ENCODE peak calls at places on chromosomes 4 and X, in four cellular contexts. Q, M, W and J are unnamed samples.

GRCh38 chrX:110304371-110304770 is 13.5 kb downstream of the AMMECR1 start:
- DNase-seq in Q (no peak), M (no peak), W (no peak), J (no peak)

GRCh38 chr4:8220661-8221446 is 21.8 kb downstream of the SH3TC1 start:
- DNase-seq in Q (no peak), M (no peak), W (no peak), J (no peak)

GRCh38 chr4:186554485-186554884 is 882 bp downstream of the MTNR1A start:
- DNase-seq in Q (no peak), M (no peak), W (peak), J (no peak)

GRCh38 chrX:150968862-150969720 is 14.0 kb upstream of the HMGB3 start:
- DNase-seq in Q (no peak), M (no peak), W (no peak), J (no peak)

GRCh38 chr4:8688041-8688907 is 95.7 kb downstream of the CPZ start:
- DNase-seq in Q (no peak), M (no peak), W (peak), J (no peak)

GRCh38 chr4:99811850-99812249 is 4.8 kb upstream of the DAPP1 start:
- DNase-seq in Q (no peak), M (peak), W (peak), J (no peak)

GRCh38 chr4:168621806-168622589 is 125.1 kb downstream of the PALLD start:
- DNase-seq in Q (no peak), M (peak), W (peak), J (no peak)

GRCh38 chr4:87559090-87559837 is 30.1 kb upstream of the SPARCL1 start:
- DNase-seq in Q (no peak), M (peak), W (no peak), J (no peak)

GRCh38 chr4:18689308-18689915 is 667.9 kb upstream of the LCORL start:
- DNase-seq in Q (peak), M (peak), W (peak), J (peak)

GRCh38 chr4:147578057-147578476 is 39.1 kb upstream of the TMEM184C start:
- DNase-seq in Q (peak), M (peak), W (peak), J (no peak)

GRCh38 chrX:2965965-2966364 is 36.8 kb upstream of the ARSD start:
- DNase-seq in Q (no peak), M (no peak), W (no peak), J (no peak)

GRCh38 chrX:11784543-11784942 is 26.5 kb downstream of the MSL3 start:
- DNase-seq in Q (no peak), M (no peak), W (no peak), J (no peak)

GRCh38 chrX:56728752-56729151 is 291 bp upstream of the NBDY start:
- DNase-seq in Q (no peak), M (peak), W (peak), J (no peak)